ENCODE peak calls at places on chromosome 6, in six cellular contexts. N is fibroblast of lung, U is heart right ventricle, I is testis, H is psoas muscle, X is HCT116. V is an unnamed sample. For H3K4me1, the result is how much of the 10 kb centered on the place peaks cover.

GRCh38 chr6:100451577-100451976 is 13.1 kb downstream of the SIM1 start:
- DNase-seq in N (no peak), X (no peak), U (no peak), I (no peak), H (no peak), V (no peak)

GRCh38 chr6:5726976-5727718 is 279.6 kb downstream of the NRN1 start:
- DNase-seq in I (no peak), U (no peak), N (peak), X (no peak), H (no peak), V (no peak)

GRCh38 chr6:56927538-56928453 is 27.1 kb upstream of the BEND6 start:
- DNase-seq in X (no peak), N (peak), U (no peak), H (no peak), I (no peak), V (no peak)

GRCh38 chr6:46894429-46894828 is 27.3 kb downstream of the ADGRF5 start:
- DNase-seq in I (no peak), X (no peak), U (no peak), H (no peak), N (no peak), V (no peak)

GRCh38 chr6:130847546-130847945 is 20.3 kb downstream of the SMLR1 start:
- DNase-seq in U (no peak), I (no peak), H (no peak), N (no peak), X (no peak), V (no peak)

GRCh38 chr6:1554881-1555569 is 54.7 kb upstream of the FOXC1 start:
- DNase-seq in U (peak), X (no peak), H (peak), I (peak), N (peak), V (peak)

GRCh38 chr6:17703256-17703694 is 3.5 kb downstream of the NUP153 start:
- DNase-seq in N (peak), X (no peak), I (no peak), H (no peak), U (peak), V (no peak)

GRCh38 chr6:108134213-108134973 is 31.4 kb upstream of the NR2E1 start:
- DNase-seq in N (no peak), I (no peak), H (no peak), U (no peak), X (no peak), V (no peak)

GRCh38 chr6:11140061-11140460 is 28.5 kb upstream of the ERVFRD-1 start:
- DNase-seq in U (no peak), N (peak), I (no peak), H (no peak), X (no peak), V (no peak)

GRCh38 chr6:5516036-5516435 is 254.7 kb downstream of the FARS2 start:
- DNase-seq in I (no peak), U (no peak), X (no peak), H (no peak), N (no peak), V (no peak)

GRCh38 chr6:73983367-73983766 is 287.4 kb downstream of the CD109 start:
- DNase-seq in I (no peak), X (no peak), H (no peak), N (peak), U (no peak), V (no peak)

GRCh38 chr6:148429423-148429822 is 86.8 kb downstream of the SASH1 start:
- DNase-seq in I (no peak), N (no peak), U (no peak), H (no peak), X (no peak), V (no peak)

GRCh38 chr6:33850294-33850693 is 46.5 kb upstream of the MLN start:
- DNase-seq in N (no peak), U (no peak), I (no peak), X (no peak), H (no peak), V (no peak)

DNA sequence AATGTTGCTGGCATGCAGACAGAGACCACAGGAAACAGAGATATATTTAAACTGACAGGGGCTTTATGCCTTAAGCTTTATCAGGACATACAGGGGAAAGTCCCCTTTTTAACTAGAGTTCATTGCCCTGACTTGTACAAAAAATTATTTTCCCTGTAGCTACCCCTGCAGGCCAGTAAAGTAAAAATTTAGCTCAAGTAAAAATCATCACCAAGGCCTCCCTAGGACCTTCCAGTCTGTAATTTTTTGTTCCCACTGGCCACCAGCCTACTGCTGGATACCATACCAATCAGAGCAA is 711.9 kb upstream of the NRSN1 start:
- DNase-seq in N (peak), X (no peak), I (no peak), H (no peak), U (peak), V (no peak)
- TF ChIP-seq CTCF in N (peak), X (no peak), I (no peak), H (peak), U (peak), V (peak)

GRCh38 chr6:44224154-44224977 is 971 bp downstream of the SLC29A1 start:
- DNase-seq in H (no peak), U (no peak), I (no peak), N (peak), X (no peak), V (no peak)

GRCh38 chr6:44222486-44222986 is 859 bp upstream of the SLC29A1 start:
- DNase-seq in I (no peak), N (no peak), X (no peak), U (no peak), H (no peak), V (no peak)

GRCh38 chr6:44223471-44224153 is at the start of gene SLC29A1:
- DNase-seq in I (peak), H (peak), U (peak), X (no peak), N (peak), V (peak)

GRCh38 chr6:44221961-44222335 is 1.4 kb upstream of the SLC29A1 start:
- DNase-seq in X (no peak), I (no peak), N (no peak), U (no peak), H (no peak), V (no peak)

GRCh38 chr6:44222987-44223470 is 366 bp upstream of the SLC29A1 start:
- DNase-seq in H (no peak), U (no peak), X (no peak), I (no peak), N (no peak), V (no peak)
- H3K4me1 ChIP-seq in H (half or more), U (half or more), X (half or more), I (half or more), N (under half), V (half or more)

GRCh38 chr6:20877008-20877937 is 343.0 kb downstream of the CDKAL1 start:
- DNase-seq in H (peak), X (peak), U (no peak), I (no peak), N (peak), V (no peak)

GRCh38 chr6:20876016-20876415 is 341.8 kb downstream of the CDKAL1 start:
- DNase-seq in U (no peak), I (no peak), H (no peak), N (peak), X (no peak), V (no peak)

GRCh38 chr6:20873425-20874190 is 339.4 kb downstream of the CDKAL1 start:
- DNase-seq in X (no peak), N (no peak), U (no peak), I (no peak), H (no peak), V (no peak)

GRCh38 chr6:20879121-20879520 is 344.9 kb downstream of the CDKAL1 start:
- DNase-seq in N (no peak), X (no peak), I (no peak), U (no peak), H (no peak), V (no peak)

DNA sequence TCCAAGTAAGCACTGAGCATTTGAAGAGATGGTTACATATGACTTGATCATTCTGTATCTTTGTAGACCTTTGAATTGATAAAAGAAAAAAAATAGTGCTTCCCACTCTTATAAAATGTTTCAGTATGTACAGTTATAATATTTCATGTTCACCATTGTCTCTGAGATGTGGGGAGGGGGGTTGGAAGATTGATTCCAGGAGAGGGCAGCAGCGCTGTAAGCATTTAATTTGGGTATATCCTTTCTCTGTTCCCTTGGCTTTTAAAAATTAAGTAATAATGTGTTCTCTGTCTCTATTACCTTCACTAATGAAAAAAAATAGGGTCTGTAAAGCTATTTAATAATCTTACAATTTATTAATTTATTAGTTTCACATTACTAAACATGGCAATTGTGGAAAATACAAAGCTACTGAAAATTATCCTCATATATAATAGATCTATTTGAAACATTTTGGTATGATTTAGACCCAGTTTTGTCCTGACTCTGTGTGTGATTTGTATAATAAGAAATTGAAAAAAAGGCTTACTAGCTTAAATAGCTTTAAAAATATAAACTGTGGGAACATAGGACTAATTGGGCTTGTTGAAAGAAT is 341.2 kb downstream of the CDKAL1 start:
- DNase-seq in U (no peak), N (peak), X (no peak), H (no peak), I (peak), V (no peak)
- TF ChIP-seq CTCF in U (peak), N (peak), X (peak), H (peak), I (no peak), V (peak)

GRCh38 chr6:139886396-139886795 is 511.9 kb upstream of the CITED2 start:
- DNase-seq in H (no peak), I (no peak), X (no peak), U (no peak), N (no peak), V (no peak)

GRCh38 chr6:139888691-139889122 is 514.3 kb upstream of the CITED2 start:
- DNase-seq in H (no peak), X (no peak), I (no peak), N (peak), U (no peak), V (no peak)

GRCh38 chr6:139883776-139884175 is 509.3 kb upstream of the CITED2 start:
- DNase-seq in H (no peak), N (peak), I (no peak), U (no peak), X (no peak), V (no peak)

GRCh38 chr6:139882977-139883728 is 508.7 kb upstream of the CITED2 start:
- DNase-seq in H (no peak), U (no peak), X (no peak), N (peak), I (no peak), V (no peak)

DNA sequence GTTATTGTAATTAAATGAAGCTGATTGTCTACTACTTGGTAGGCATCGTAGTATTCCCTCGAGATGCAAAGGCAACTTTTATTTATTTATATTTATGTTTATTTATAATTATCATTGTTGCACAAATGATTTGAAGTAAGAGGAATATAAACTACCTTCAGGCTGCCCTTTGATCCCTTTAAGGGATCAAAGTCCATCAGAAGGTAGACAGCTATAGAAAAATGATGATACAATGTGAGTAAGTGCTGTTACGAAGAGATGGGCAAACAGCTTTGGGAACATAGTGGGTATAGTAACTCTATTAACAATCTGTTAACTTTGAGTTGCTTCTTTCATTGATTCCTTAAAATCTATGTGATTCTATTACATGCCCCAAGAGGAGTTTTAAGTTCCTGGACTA is 512.8 kb upstream of the CITED2 start:
- DNase-seq in U (no peak), X (no peak), H (no peak), N (no peak), I (no peak), V (no peak)
- H3K4me1 ChIP-seq in U (under half), X (under half), H (under half), N (under half), I (under half), V (under half)

DNA sequence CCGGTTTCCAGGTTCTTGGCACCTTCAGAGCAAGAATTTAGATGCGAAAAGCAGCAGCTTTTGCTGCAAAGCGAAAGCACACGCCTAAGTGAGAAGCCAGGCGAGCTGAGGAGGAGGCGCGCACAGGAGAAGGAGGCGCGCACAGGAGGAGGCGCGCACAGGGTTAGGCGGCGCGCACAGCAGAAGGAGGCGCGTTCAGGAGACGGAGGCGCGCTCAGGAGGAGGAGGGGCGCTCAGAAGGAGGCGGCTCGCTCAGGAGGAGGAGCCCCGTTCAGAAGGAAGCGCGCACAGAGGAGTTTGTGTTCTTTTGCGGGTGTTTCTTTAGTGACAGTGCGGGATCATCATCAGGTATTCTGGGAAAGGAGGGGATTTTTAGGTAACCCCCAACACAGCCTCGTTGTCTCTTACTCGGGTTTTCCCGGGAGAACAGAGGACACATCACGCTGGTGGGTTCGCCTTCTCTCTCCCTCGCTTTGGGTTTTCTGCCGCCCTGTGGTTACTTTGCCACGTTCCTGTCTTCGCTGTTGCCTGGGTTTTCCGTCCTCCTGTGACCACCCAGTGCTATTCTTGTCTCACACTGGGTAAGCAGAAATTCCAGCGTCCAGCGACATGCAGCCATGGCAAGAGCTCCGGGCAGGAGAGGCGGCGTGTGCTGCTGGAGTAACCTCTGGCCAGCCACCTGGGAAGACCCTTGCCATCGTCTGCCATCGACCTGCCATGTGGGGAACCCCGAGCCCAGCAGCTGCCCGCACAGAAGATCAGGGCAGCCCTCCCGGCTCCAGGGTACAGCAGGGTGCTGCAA is 47.0 kb downstream of the WDR27 start:
- DNase-seq in H (peak), X (no peak), N (peak), I (peak), U (peak), V (peak)
- TF ChIP-seq CTCF in H (no peak), X (no peak), N (peak), I (no peak), U (peak), V (peak)

GRCh38 chr6:14455942-14456648 is 338.5 kb downstream of the CD83 start:
- DNase-seq in U (no peak), N (no peak), I (peak), X (no peak), H (no peak), V (no peak)

GRCh38 chr6:14456941-14457340 is 339.4 kb downstream of the CD83 start:
- DNase-seq in U (no peak), H (no peak), I (no peak), X (no peak), N (no peak), V (no peak)

GRCh38 chr6:14455442-14455841 is 337.9 kb downstream of the CD83 start:
- DNase-seq in X (no peak), I (no peak), U (no peak), N (peak), H (no peak), V (no peak)

GRCh38 chr6:14459315-14459714 is 341.7 kb downstream of the CD83 start:
- DNase-seq in N (peak), X (no peak), U (no peak), I (no peak), H (no peak), V (no peak)

DNA sequence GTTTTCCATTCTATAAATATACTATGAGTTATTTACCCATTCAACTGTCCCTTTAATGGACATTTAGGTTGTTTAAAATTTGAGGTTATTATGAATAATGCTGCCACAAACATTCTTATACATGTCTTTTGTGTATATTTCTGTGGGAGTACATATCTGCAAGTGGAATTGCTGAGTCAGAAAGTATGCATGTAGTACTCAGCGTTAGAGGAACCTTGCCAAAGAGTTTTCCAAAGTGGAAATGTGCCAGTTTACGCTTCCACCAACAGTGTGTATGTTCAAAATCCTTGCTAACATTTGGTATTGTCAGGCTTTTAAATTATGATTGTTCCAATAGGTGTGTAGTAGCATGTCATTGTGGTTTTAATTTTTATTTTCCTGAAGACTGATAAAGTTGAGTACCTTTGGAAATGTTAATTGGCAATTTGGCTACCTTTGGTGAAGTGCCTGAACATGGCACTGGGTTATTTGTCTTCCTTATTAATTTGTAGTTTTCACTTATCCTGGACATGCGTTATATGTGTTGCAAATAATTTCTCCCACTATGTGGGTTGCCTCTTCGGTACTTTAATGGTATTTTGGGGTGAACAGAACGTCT is 341.2 kb downstream of the CD83 start:
- DNase-seq in X (no peak), N (peak), I (no peak), U (peak), H (no peak), V (no peak)
- H3K4me1 ChIP-seq in X (under half), N (under half), I (under half), U (under half), H (under half), V (half or more)